ENCODE peak calls at places on chromosomes 12 and 14, in six cellular contexts. A, R, K, G, E and T are unnamed samples. For H3K36me3, the result is how much of the 10 kb centered on the place peaks cover.

GRCh38 chr12:3554547-3555115 is 63.6 kb downstream of the PRMT8 start:
- DNase-seq in A (no peak), R (no peak), K (no peak), G (no peak), E (no peak), T (no peak)

GRCh38 chr12:121062391-121063045 is 23.5 kb upstream of the OASL start:
- DNase-seq in A (peak), R (no peak), K (no peak), G (no peak), E (no peak), T (no peak)

GRCh38 chr14:65772901-65773574 is 360.5 kb downstream of the FUT8 start:
- DNase-seq in A (no peak), R (no peak), K (no peak), G (no peak), E (no peak), T (no peak)

GRCh38 chr12:25364529-25365339 is 114.0 kb upstream of the KRAS start:
- DNase-seq in A (no peak), R (no peak), K (no peak), G (no peak), E (no peak), T (peak)

GRCh38 chr14:75369506-75369905 is 58.3 kb upstream of the JDP2 start:
- DNase-seq in A (no peak), R (no peak), K (no peak), G (no peak), E (no peak), T (no peak)

GRCh38 chr12:121038861-121039654 is at the start of gene OASL:
- DNase-seq in A (no peak), R (no peak), K (peak), G (no peak), E (no peak), T (no peak)

GRCh38 chr12:120376890-120377572 is 8.1 kb upstream of the MSI1 start:
- DNase-seq in A (no peak), R (no peak), K (no peak), G (no peak), E (no peak), T (no peak)

GRCh38 chr14:60722163-60722835 is 1.9 kb downstream of the SIX4 start:
- DNase-seq in A (peak), R (peak), K (peak), G (peak), E (peak), T (peak)

GRCh38 chr12:32589165-32589891 is 89.8 kb upstream of the DNM1L start:
- DNase-seq in A (no peak), R (no peak), K (no peak), G (no peak), E (no peak), T (no peak)

GRCh38 chr14:91249841-91250616 is 5.5 kb upstream of the GPR68 start:
- DNase-seq in A (no peak), R (no peak), K (no peak), G (peak), E (no peak), T (peak)

GRCh38 chr14:90818715-90819114 is 2.5 kb upstream of the TTC7B start:
- DNase-seq in A (no peak), R (no peak), K (no peak), G (no peak), E (no peak), T (no peak)

GRCh38 chr14:75522224-75522764 is at the start of gene BATF:
- DNase-seq in A (no peak), R (no peak), K (peak), G (no peak), E (no peak), T (no peak)

GRCh38 chr12:3046441-3047200 is 30.6 kb upstream of the TSPAN9 start:
- DNase-seq in A (peak), R (no peak), K (peak), G (no peak), E (no peak), T (no peak)

GRCh38 chr14:21257395-21258193 is 11.6 kb downstream of the HNRNPC start:
- DNase-seq in A (no peak), R (no peak), K (no peak), G (peak), E (no peak), T (no peak)

GRCh38 chr12:92827836-92828431 is 101.2 kb downstream of the EEA1 start:
- DNase-seq in A (no peak), R (peak), K (peak), G (peak), E (peak), T (peak)

GRCh38 chr12:106066726-106067325 is 71.9 kb downstream of the NUAK1 start:
- DNase-seq in A (peak), R (no peak), K (no peak), G (no peak), E (no peak), T (no peak)

GRCh38 chr12:117732761-117733160 is 236.0 kb downstream of the KSR2 start:
- DNase-seq in A (no peak), R (no peak), K (no peak), G (no peak), E (no peak), T (no peak)

GRCh38 chr12:116539361-116539771 is 19.8 kb upstream of the MAP1LC3B2 start:
- DNase-seq in A (no peak), R (peak), K (no peak), G (peak), E (no peak), T (peak)

GRCh38 chr14:37792124-37792523 is 196.7 kb downstream of the TTC6 start:
- DNase-seq in A (no peak), R (no peak), K (no peak), G (no peak), E (no peak), T (no peak)

GRCh38 chr12:47377414-47378221 is 297.9 kb upstream of the AMIGO2 start:
- DNase-seq in A (no peak), R (peak), K (peak), G (peak), E (no peak), T (no peak)

DNA sequence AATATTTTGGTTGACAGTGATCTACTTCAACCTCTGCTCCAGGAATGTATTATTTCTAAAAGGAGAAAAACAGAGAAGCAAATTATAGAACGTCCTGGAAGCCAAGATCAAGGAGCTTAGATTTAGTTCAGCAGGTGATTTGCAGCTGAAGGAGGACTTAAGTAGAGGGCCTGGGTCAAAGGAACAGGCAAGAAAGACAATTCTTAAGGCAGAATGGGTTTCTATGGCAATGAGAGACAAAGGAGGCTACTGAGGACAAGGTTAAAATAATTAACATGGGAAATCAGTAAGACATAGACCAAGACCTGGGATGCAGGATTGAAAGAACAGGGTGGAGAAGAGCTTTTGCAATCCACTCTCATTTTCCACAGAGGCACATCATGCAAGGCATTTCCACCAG is 2.4 kb upstream of the SNW1 start:
- DNase-seq in A (no peak), R (no peak), K (no peak), G (no peak), E (no peak), T (peak)
- H3K23ac ChIP-seq in A (no peak), R (no peak), K (no peak), G (no peak), E (no peak), T (no peak)

GRCh38 chr12:125015680-125016310 is 22.4 kb downstream of the BRI3BP start:
- DNase-seq in A (no peak), R (no peak), K (peak), G (no peak), E (no peak), T (no peak)
- H3K36me3 ChIP-seq in A (under half), R (under half), K (under half), G (under half), E (under half), T (under half)

GRCh38 chr12:54279632-54280400 is at the start of gene CBX5:
- DNase-seq in A (peak), R (peak), K (peak), G (peak), E (peak), T (peak)
- H3K23ac ChIP-seq in A (no peak), R (peak), K (no peak), G (no peak), E (peak), T (peak)

GRCh38 chr14:104810316-104810715 is 9.4 kb downstream of the ZBTB42 start:
- DNase-seq in A (no peak), R (no peak), K (no peak), G (no peak), E (no peak), T (no peak)
- H3K36me3 ChIP-seq in A (under half), R (under half), K (under half), G (under half), E (under half), T (under half)

GRCh38 chr12:111841750-111842555 is at the start of gene MAPKAPK5:
- DNase-seq in A (peak), R (peak), K (peak), G (peak), E (peak), T (peak)
- H3K23ac ChIP-seq in A (no peak), R (peak), K (no peak), G (peak), E (peak), T (no peak)

GRCh38 chr14:78297843-78298242 is 127.7 kb downstream of the NRXN3 start:
- DNase-seq in A (no peak), R (no peak), K (no peak), G (no peak), E (no peak), T (no peak)

GRCh38 chr14:78286210-78286609 is 116.0 kb downstream of the NRXN3 start:
- DNase-seq in A (no peak), R (no peak), K (no peak), G (no peak), E (no peak), T (peak)

DNA sequence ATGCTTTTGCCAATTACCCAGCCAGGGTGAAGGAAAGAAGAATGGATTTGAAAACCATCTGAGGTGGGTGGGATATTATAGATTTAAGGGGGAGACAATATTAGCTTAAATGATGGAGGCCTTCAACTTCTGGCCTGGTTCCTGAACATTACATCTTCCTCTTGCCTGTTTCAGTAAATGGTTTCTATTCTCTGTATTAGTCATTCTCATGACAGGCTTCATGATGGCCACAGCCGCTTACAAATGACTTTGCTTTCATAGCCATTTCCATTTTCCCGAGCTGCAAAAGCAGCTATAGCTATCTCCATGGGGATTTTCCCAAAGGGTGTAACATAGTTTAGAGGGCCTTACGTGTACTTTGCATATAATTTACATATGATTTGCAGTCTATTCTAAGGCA is 121.8 kb downstream of the NRXN3 start:
- DNase-seq in A (no peak), R (no peak), K (no peak), G (no peak), E (no peak), T (no peak)
- H3K36me3 ChIP-seq in A (under half), R (under half), K (under half), G (under half), E (under half), T (under half)

GRCh38 chr12:130849561-130850417 is 10.7 kb upstream of the STX2 start:
- DNase-seq in A (no peak), R (no peak), K (no peak), G (no peak), E (no peak), T (peak)

GRCh38 chr12:130847097-130847496 is 8.0 kb upstream of the STX2 start:
- DNase-seq in A (no peak), R (peak), K (no peak), G (no peak), E (no peak), T (no peak)

GRCh38 chr12:130846386-130846785 is 7.3 kb upstream of the STX2 start:
- DNase-seq in A (no peak), R (no peak), K (no peak), G (no peak), E (no peak), T (no peak)

GRCh38 chr12:130856088-130856487 is 15.8 kb upstream of the RAN start:
- DNase-seq in A (no peak), R (no peak), K (no peak), G (no peak), E (no peak), T (no peak)

DNA sequence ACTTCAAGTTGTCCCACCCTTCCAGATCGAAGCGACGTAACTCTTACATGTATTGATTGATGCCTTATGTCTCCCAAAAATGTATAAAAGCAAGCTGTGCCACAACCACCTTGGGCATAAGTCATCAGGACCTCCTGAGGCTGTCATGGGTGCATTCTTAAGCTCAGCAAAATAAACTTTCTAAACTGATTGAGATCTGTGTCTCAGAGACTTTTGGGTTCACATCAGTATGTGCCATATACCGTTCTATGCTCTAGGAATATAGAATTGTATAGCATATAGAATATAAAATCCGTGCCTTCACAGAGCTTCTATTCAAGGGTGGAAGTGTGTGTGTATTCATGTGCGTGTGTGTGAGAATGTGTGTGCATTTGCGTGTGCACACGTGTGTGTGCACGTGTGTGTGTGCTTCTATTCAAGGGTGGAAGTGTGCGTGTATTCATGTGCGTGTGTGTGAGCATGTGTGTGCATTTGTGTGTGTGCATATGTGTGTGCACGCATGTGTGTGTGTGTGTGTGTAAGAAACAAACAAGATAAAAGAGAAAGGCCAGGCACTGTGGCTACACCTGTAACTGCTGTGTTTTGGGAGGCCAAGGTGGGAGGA is 11.5 kb upstream of the STX2 start:
- DNase-seq in A (no peak), R (no peak), K (no peak), G (no peak), E (no peak), T (no peak)
- H3K23ac ChIP-seq in A (no peak), R (no peak), K (no peak), G (no peak), E (no peak), T (no peak)